ENCODE peak calls at places on chromosome 3, in six cellular contexts. X is brain microvascular endothelial cell, Z is testis, F is GM12865, D is stomach, O is lower lobe of right lung. G is an unnamed sample.
A peak's percentile ranks its signal among the peaks of the same experiment; 100 is the strongest.

GRCh38 chr3:140276698-140277097 is 341.7 kb downstream of the CLSTN2 start:
- DNase-seq in D (peak; percentile 26), O (no peak), F (peak; percentile 27), X (peak; percentile 19), Z (peak; percentile 45), G (peak; percentile 5)

GRCh38 chr3:20974389-20974788 is 776.6 kb downstream of the ZNF385D start:
- DNase-seq in X (no peak), Z (no peak), D (no peak), O (no peak), F (no peak), G (no peak)

GRCh38 chr3:143201870-143202269 is 82.3 kb downstream of the CHST2 start:
- DNase-seq in D (no peak), O (no peak), Z (no peak), F (no peak), X (no peak), G (no peak)

GRCh38 chr3:160911399-160911798 is 155.4 kb downstream of the PPM1L start:
- DNase-seq in D (no peak), Z (no peak), O (no peak), X (peak; percentile 4), F (no peak), G (no peak)

GRCh38 chr3:127213381-127213918 is 20.5 kb downstream of the PRR23E start:
- DNase-seq in F (no peak), D (no peak), O (no peak), Z (no peak), X (no peak), G (no peak)

GRCh38 chr3:183490653-183491052 is 62.2 kb upstream of the MCF2L2 start:
- DNase-seq in X (no peak), O (no peak), Z (no peak), D (peak; percentile 49), F (no peak), G (peak; percentile 66)

GRCh38 chr3:45626096-45626887 is 31.7 kb downstream of the LIMD1 start:
- DNase-seq in D (no peak), Z (no peak), F (no peak), O (no peak), X (no peak), G (peak; percentile 53)

GRCh38 chr3:195240939-195241338 is 30.0 kb downstream of the XXYLT1 start:
- DNase-seq in X (no peak), F (no peak), Z (no peak), O (peak; percentile 54), D (no peak), G (peak; percentile 36)

GRCh38 chr3:175659951-175660350 is 800.8 kb downstream of the NAALADL2 start:
- DNase-seq in D (no peak), X (no peak), Z (no peak), F (no peak), O (no peak), G (no peak)

GRCh38 chr3:164533275-164533674 is 545.0 kb downstream of the SI start:
- DNase-seq in X (no peak), D (no peak), F (no peak), O (no peak), Z (no peak), G (no peak)

GRCh38 chr3:136817448-136817847 is 1.5 kb upstream of the SLC35G2 start:
- DNase-seq in F (no peak), Z (no peak), X (no peak), O (no peak), D (no peak), G (no peak)

GRCh38 chr3:14396293-14396692 is 6.1 kb upstream of the SLC6A6 start:
- DNase-seq in Z (no peak), F (no peak), X (no peak), D (no peak), O (no peak), G (no peak)

GRCh38 chr3:129413687-129414506 is 14.5 kb downstream of the EFCAB12 start:
- DNase-seq in F (peak; percentile 46), O (no peak), X (peak; percentile 98), Z (no peak), D (no peak), G (peak; percentile 95)

GRCh38 chr3:169289303-169289702 is 374.2 kb downstream of the MECOM start:
- DNase-seq in F (no peak), D (no peak), O (no peak), X (no peak), Z (no peak), G (no peak)

DNA sequence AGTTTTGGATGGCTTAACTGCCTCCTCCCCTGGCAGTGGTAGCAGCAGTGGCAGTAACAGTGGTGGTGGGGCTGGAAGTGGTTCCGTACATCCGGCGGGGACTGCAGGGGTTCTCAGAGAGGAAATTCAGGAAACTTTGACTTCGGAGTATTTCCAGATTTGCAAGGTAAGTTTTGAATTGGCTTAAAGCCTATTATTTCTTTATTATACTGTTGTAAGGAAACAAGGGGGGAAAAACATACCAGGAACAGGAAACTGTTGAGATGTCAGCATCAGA is 1.5 kb downstream of the STXBP5L start:
- DNase-seq in Z (peak; percentile 16), O (no peak), D (no peak), F (no peak), X (no peak), G (no peak)
- H3K4me3 ChIP-seq in Z (peak overlapping the region; percentile 70), O (no peak overlapping the region), D (no peak overlapping the region), F (no peak overlapping the region), X (no peak overlapping the region), G (no peak overlapping the region)

GRCh38 chr3:150370129-150370602 is 37.9 kb upstream of the TSC22D2 start:
- DNase-seq in D (no peak), X (peak; percentile 97), F (no peak), Z (peak; percentile 60), O (no peak), G (no peak)
- H3K4me3 ChIP-seq in D (no peak overlapping the region), X (peak overlapping the region; percentile 57), F (no peak overlapping the region), Z (no peak overlapping the region), O (no peak overlapping the region), G (no peak overlapping the region)

GRCh38 chr3:9778102-9778501 is 8.4 kb upstream of the CAMK1 start:
- DNase-seq in O (no peak), X (peak; percentile 43), D (no peak), F (no peak), Z (no peak), G (no peak)
- H3K4me3 ChIP-seq in O (no peak overlapping the region), X (no peak overlapping the region), D (no peak overlapping the region), F (no peak overlapping the region), Z (no peak overlapping the region), G (no peak overlapping the region)

GRCh38 chr3:42702066-42702951 is at the start of gene HHATL:
- DNase-seq in Z (no peak), F (no peak), O (peak; percentile 40), D (peak; percentile 20), X (no peak), G (no peak)
- H3K4me3 ChIP-seq in Z (no peak within 1 kb of the TSS), F (no peak within 1 kb of the TSS), O (no peak within 1 kb of the TSS), D (no peak within 1 kb of the TSS), X (no peak within 1 kb of the TSS), G (no peak within 1 kb of the TSS)

GRCh38 chr3:187039100-187039722 is 100.1 kb downstream of the RPL39L start:
- DNase-seq in D (no peak), Z (no peak), O (no peak), X (no peak), F (no peak), G (no peak)
- H3K4me3 ChIP-seq in D (no peak overlapping the region), Z (no peak overlapping the region), O (no peak overlapping the region), X (no peak overlapping the region), F (no peak overlapping the region), G (no peak overlapping the region)

GRCh38 chr3:171718493-171719205 is 91.6 kb downstream of the PLD1 start:
- DNase-seq in Z (no peak), F (no peak), O (no peak), X (no peak), D (no peak), G (no peak)
- H3K4me3 ChIP-seq in Z (no peak overlapping the region), F (no peak overlapping the region), O (no peak overlapping the region), X (no peak overlapping the region), D (no peak overlapping the region), G (no peak overlapping the region)

DNA sequence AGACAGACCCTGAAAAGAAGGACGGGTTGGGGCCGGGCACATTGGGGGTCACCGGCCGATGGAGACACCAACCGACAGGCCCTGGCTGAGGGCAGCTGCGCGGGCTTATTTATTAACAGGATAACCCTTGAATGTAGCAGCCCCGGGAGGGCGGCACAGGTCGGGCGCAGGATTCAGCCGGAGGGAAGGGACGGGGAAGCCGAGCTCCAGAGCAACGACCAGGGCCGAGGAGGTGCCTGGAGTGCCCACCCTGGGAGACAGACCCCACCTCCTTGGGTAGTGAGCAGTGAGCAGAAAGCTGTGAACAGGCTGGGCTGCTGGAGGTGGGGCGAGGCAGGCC is 2.2 kb upstream of the LSMEM2 start:
- DNase-seq in Z (no peak), X (no peak), F (no peak), O (no peak), D (no peak), G (no peak)
- H3K4me3 ChIP-seq in Z (peak overlapping the region; percentile 36), X (no peak overlapping the region), F (no peak overlapping the region), O (no peak overlapping the region), D (no peak overlapping the region), G (no peak overlapping the region)

DNA sequence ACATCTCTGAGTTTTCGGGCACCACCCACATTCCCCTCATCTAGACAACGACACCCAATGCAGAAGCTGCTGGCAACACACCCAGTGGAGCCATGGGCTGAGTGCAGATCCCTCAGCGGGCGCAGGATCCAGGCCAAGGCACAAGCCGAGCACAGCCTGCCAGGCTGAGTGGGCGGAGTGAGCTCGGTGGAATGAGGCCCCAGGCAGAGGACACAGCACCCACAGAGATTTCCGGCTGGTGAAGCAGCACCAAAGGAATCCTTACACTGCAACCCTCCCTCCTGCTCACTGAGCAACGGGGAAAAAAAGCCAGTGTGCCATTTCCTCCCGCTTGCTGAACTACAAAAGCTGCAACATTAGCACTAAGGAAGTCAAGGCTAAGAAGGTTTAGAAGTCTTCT is 34.2 kb downstream of the ZMAT3 start:
- DNase-seq in D (no peak), F (no peak), Z (no peak), X (peak; percentile 92), O (no peak), G (no peak)
- H3K4me3 ChIP-seq in D (no peak overlapping the region), F (no peak overlapping the region), Z (no peak overlapping the region), X (no peak overlapping the region), O (no peak overlapping the region), G (no peak overlapping the region)

G was measured in small intestine.